ENCODE peak calls at places on chromosomes 11 and 22, in eight cellular contexts. D, Z, O, X, B, E, T and A are unnamed samples.

GRCh38 chr11:113176561-113176960 is 137.8 kb upstream of the TTC12 start:
- DNase-seq in D (no peak), Z (no peak), O (no peak), X (no peak), B (no peak), E (no peak), T (no peak), A (no peak)

GRCh38 chr11:116703421-116703820 is 69.4 kb downstream of the BUD13 start:
- DNase-seq in D (no peak), Z (no peak), O (peak; percentile 61), X (no peak), B (no peak), E (no peak), T (no peak), A (no peak)

GRCh38 chr22:26367402-26368245 is 61.4 kb upstream of the ASPHD2 start:
- DNase-seq in D (no peak), Z (no peak), O (no peak), X (peak; percentile 65), B (peak; percentile 41), E (no peak), T (peak; percentile 10), A (peak; percentile 28)

GRCh38 chr11:134261626-134262488 is 8.5 kb downstream of the ACAD8 start:
- DNase-seq in D (peak; percentile 64), Z (no peak), O (no peak), X (peak; percentile 35), B (no peak), E (peak; percentile 54), T (peak; percentile 51), A (no peak)

GRCh38 chr22:44309137-44309536 is 3.6 kb downstream of the SHISAL1 start:
- DNase-seq in D (no peak), Z (peak; percentile 58), O (peak; percentile 84), X (no peak), B (no peak), E (no peak), T (peak; percentile 41), A (peak; percentile 43)

GRCh38 chr22:47307326-47307725 is 544.9 kb downstream of the TBC1D22A start:
- DNase-seq in D (no peak), Z (no peak), O (no peak), X (peak; percentile 39), B (no peak), E (peak; percentile 15), T (no peak), A (no peak)

GRCh38 chr22:49971232-49972162 is 10.9 kb downstream of the PIM3 start:
- DNase-seq in D (peak; percentile 97), Z (peak; percentile 93), O (peak; percentile 88), X (peak; percentile 84), B (peak; percentile 93), E (peak; percentile 88), T (peak; percentile 33), A (peak; percentile 92)

GRCh38 chr11:135033545-135033944 is 621.5 kb upstream of the B3GAT1 start:
- DNase-seq in D (no peak), Z (no peak), O (no peak), X (no peak), B (no peak), E (no peak), T (no peak), A (no peak)

GRCh38 chr11:92322225-92322624 is 97.6 kb downstream of the FAT3 start:
- DNase-seq in D (no peak), Z (no peak), O (no peak), X (no peak), B (no peak), E (no peak), T (no peak), A (no peak)

GRCh38 chr22:44522526-44523170 is 24.6 kb upstream of the RTL6 start:
- DNase-seq in D (peak; percentile 46), Z (no peak), O (peak; percentile 62), X (no peak), B (no peak), E (no peak), T (no peak), A (no peak)

GRCh38 chr11:114819028-114819427 is 140.7 kb downstream of the NXPE2 start:
- DNase-seq in D (no peak), Z (no peak), O (no peak), X (no peak), B (no peak), E (no peak), T (no peak), A (no peak)

GRCh38 chr11:102192349-102193066 is 82.3 kb downstream of the YAP1 start:
- DNase-seq in D (no peak), Z (no peak), O (no peak), X (no peak), B (no peak), E (no peak), T (no peak), A (no peak)

GRCh38 chr11:47163198-47163597 is 13.5 kb downstream of the ARFGAP2 start:
- DNase-seq in D (no peak), Z (no peak), O (no peak), X (no peak), B (no peak), E (no peak), T (no peak), A (no peak)

GRCh38 chr22:45254388-45254787 is 13.7 kb upstream of the KIAA0930 start:
- DNase-seq in D (no peak), Z (no peak), O (no peak), X (no peak), B (no peak), E (no peak), T (no peak), A (no peak)

GRCh38 chr22:26725012-26725676 is 67.8 kb downstream of the MIAT start:
- DNase-seq in D (no peak), Z (no peak), O (no peak), X (no peak), B (no peak), E (no peak), T (no peak), A (no peak)

GRCh38 chr11:58863697-58864096 is 19.2 kb upstream of the GLYATL2 start:
- DNase-seq in D (no peak), Z (no peak), O (no peak), X (no peak), B (no peak), E (no peak), T (no peak), A (no peak)

GRCh38 chr11:128579790-128580504 is 7.4 kb downstream of the ETS1 start:
- DNase-seq in D (no peak), Z (no peak), O (no peak), X (no peak), B (no peak), E (no peak), T (no peak), A (no peak)

GRCh38 chr11:104467414-104467813 is 303.5 kb upstream of the PDGFD start:
- DNase-seq in D (no peak), Z (no peak), O (no peak), X (no peak), B (no peak), E (no peak), T (no peak), A (no peak)

DNA sequence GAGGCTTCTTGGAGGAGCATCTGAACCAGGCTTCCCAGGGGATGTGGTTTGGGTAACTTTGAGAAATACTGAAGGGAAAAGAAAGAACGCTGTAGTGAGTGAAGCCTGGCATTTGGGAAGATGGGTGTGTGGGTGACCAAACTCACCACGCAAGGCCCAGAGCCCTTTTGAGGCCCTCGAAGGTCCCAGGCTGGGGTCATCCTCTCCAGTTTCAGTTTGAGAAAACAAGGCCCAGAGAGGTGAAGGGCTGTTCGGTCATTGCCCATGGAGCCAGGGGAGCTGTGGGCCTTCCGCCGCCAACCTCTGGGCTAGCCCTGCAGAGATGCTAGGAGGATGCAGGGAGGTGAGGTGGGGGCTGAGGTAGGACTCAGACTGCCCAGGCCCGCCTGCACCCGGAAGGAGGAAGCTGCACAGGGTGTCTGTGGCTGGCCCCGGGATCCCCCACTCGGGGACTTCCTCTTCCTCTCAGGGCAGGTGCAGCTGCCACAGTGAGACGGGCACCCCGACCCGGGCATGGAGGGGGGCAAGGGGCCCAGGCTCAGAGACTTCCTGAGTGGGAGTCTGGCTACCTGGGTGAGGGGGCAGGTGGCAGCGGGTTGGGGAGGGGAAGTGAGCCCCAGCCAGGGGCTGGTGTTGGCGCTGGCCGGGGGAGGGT is at the start of gene CCDC88B:
- DNase-seq in D (peak; percentile 86), Z (peak; percentile 45), O (no peak), X (no peak), B (peak; percentile 66), E (no peak), T (no peak), A (peak; percentile 85)
- H3K4me1 ChIP-seq in D (peaks cover 36% of the 10 kb centered on the region), Z (peaks cover 2% of the 10 kb centered on the region), O (no peaks in the 10 kb centered on the region), X (peaks cover 33% of the 10 kb centered on the region), B (peaks cover 13% of the 10 kb centered on the region), E (peaks cover 23% of the 10 kb centered on the region), T (peaks cover 22% of the 10 kb centered on the region), A (peaks cover 30% of the 10 kb centered on the region)

DNA sequence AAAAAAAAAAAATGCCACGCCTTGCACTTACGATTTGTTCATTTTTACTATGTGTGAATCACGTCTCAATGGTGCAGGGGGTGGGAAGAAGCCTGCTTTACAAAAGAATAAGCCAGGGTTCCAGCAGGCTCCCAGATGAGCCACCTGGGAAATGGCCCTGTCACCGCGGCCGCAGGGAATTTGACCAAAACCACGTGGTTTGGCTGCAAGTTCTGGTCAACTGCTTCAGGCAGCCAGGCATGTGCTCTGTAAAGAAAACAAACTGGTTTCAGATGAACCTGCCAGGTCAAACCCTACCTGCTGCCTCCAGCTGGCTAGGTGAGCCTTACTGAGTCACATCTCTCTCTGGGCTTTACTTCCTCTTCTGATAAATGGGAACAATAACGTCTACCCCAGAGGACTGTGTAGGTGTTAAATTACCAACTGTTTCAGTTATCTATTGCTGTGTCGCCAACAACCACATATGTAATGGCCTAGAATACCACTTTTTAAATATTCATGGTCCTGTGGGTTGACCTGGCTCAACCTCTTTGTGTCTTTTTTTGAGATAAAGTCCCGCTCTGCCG is 30.5 kb upstream of the GCAT start:
- DNase-seq in D (no peak), Z (no peak), O (peak; percentile 83), X (peak; percentile 21), B (peak; percentile 85), E (peak; percentile 88), T (no peak), A (peak; percentile 74)
- TF ChIP-seq EP300 in D (no peak), Z (no peak), O (no peak), X (no peak), B (no peak), E (no peak), T (no peak), A (no peak)

GRCh38 chr11:1509626-1510255 is 23.2 kb upstream of the MOB2 start:
- DNase-seq in D (peak; percentile 49), Z (no peak), O (no peak), X (no peak), B (no peak), E (no peak), T (no peak), A (no peak)
- H3K4me1 ChIP-seq in D (peaks cover 72% of the 10 kb centered on the region), Z (peaks cover 22% of the 10 kb centered on the region), O (no peaks in the 10 kb centered on the region), X (peaks cover 9% of the 10 kb centered on the region), B (peaks cover 13% of the 10 kb centered on the region), E (peaks cover 46% of the 10 kb centered on the region), T (peaks cover 3% of the 10 kb centered on the region), A (peaks cover 8% of the 10 kb centered on the region)

DNA sequence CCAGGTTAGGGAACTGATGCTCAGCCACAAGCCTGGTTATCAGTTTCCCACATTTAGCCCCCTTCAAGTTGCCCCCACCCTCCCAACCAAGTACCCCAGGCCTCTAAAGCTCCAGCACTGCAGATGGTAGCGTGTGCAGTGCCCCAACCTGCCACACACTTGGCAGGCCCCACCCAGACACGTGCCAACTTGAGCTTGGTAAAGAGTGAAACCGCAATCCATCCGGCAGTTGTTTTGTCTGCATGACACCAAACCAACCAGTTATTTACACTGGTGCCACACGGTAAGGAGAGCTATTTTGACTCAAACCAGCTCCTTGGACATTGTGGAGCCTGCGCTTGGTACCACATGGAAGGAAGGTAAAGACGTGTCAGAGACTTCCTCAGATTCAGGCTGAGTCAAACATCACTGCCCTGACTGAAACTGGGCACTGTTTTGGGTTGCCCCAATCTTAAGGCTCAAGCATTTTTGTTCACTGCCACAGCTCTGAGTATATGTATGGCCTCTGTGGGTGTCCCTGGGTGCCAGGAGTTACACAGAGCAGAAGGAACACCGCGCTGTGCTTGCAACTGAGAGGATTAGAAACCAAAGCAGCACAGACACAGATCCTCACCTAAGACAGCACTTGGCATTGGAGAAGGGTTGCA is 136.1 kb downstream of the FDX1 start:
- DNase-seq in D (peak; percentile 16), Z (no peak), O (no peak), X (no peak), B (peak; percentile 64), E (no peak), T (no peak), A (no peak)
- TF ChIP-seq EP300 in D (no peak), Z (no peak), O (no peak), X (no peak), B (no peak), E (no peak), T (no peak), A (no peak)